ENCODE peak calls at places on chromosomes 12 and 14, in five cellular contexts. D is mammary epithelial cell; J is IMR-90; W is HepG2; C is effector memory CD4-positive, alpha-beta T cell. V is an unnamed sample. For H3K4me1, the result is how much of the 10 kb centered on the place peaks cover.

GRCh38 chr12:53042607-53043454 is 7.0 kb upstream of the TNS2 start:
- DNase-seq in W (peak), J (no peak), C (no peak), D (no peak), V (no peak)

GRCh38 chr14:53954551-53955233 is 1.9 kb downstream of the BMP4 start:
- DNase-seq in C (no peak), D (peak), W (no peak), J (peak), V (peak)

GRCh38 chr14:100428727-100429126 is 105.6 kb downstream of the SLC25A47 start:
- DNase-seq in W (no peak), C (no peak), J (peak), D (no peak), V (no peak)

GRCh38 chr14:54942913-54943312 is 40.3 kb upstream of the GCH1 start:
- DNase-seq in W (no peak), D (no peak), C (no peak), J (no peak), V (no peak)

GRCh38 chr12:12786716-12787601 is 1.5 kb downstream of the APOLD1 start:
- DNase-seq in D (peak), J (peak), C (peak), W (peak), V (peak)

GRCh38 chr14:61342486-61342885 is 21.1 kb downstream of the PRKCH start:
- DNase-seq in J (no peak), W (no peak), D (no peak), C (peak), V (peak)

GRCh38 chr12:10491766-10492165 is 13.9 kb upstream of the EIF2S3B start:
- DNase-seq in W (no peak), J (no peak), D (no peak), C (no peak), V (no peak)

GRCh38 chr12:102216086-102216691 is 18.6 kb upstream of the PMCH start:
- DNase-seq in D (peak), J (peak), W (no peak), C (no peak), V (no peak)

GRCh38 chr12:98820005-98820404 is 174.9 kb downstream of the APAF1 start:
- DNase-seq in C (no peak), D (no peak), W (no peak), J (no peak), V (no peak)

GRCh38 chr12:94954029-94954685 is 49.3 kb downstream of the NDUFA12 start:
- DNase-seq in C (no peak), D (peak), W (no peak), J (peak), V (peak)

GRCh38 chr14:32372154-32372553 is 43.1 kb downstream of the AKAP6 start:
- DNase-seq in J (peak), W (no peak), C (no peak), D (peak), V (no peak)

GRCh38 chr14:103562135-103562384 is 397 bp downstream of the BAG5 start:
- DNase-seq in W (no peak), J (no peak), C (no peak), D (no peak), V (no peak)
- H3K4me1 ChIP-seq in W (under half), J (under half), C (under half), D (under half), V (under half)

GRCh38 chr12:93823616-93824410 is 146.6 kb downstream of the CRADD start:
- DNase-seq in D (no peak), C (no peak), J (no peak), W (no peak), V (no peak)

GRCh38 chr12:93818488-93819047 is 141.4 kb downstream of the CRADD start:
- DNase-seq in J (no peak), C (no peak), W (no peak), D (no peak), V (no peak)

GRCh38 chr12:93824514-93825500 is 147.6 kb downstream of the CRADD start:
- DNase-seq in W (no peak), C (no peak), J (peak), D (no peak), V (no peak)

GRCh38 chr12:93813972-93814821 is 137.0 kb downstream of the CRADD start:
- DNase-seq in J (peak), C (no peak), W (peak), D (no peak), V (no peak)

DNA sequence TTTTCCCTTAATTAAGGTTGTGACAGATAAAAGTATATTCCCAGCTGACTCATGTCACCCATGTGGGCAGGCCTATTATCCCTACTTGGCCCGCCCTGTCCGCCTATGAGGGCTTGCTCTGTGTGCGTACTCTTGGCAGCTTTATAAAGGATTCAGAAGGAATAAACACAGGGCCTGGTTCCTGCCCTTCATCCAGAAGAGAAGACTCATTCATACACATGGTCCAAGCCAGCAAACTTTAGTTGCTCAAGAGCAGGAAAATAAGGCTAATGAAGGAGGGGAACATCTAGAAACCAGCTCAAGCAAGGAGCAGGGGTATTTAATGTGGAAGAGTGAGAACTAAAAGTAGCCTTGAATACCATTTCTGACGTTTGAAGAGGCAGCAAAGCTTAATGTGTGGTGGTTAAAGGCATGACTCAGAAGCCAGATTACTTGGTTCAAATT is 141.9 kb downstream of the CRADD start:
- DNase-seq in D (peak), J (peak), W (no peak), C (no peak), V (no peak)
- H3K27ac ChIP-seq in D (no peak), J (peak), W (no peak), C (no peak), V (no peak)

GRCh38 chr12:85835417-85835809 is 796 bp downstream of the RASSF9 start:
- DNase-seq in D (peak), C (no peak), W (no peak), J (peak), V (no peak)
- H3K4me3 ChIP-seq in D (peak), C (no peak), W (no peak), J (no peak), V (peak)

GRCh38 chr12:108831309-108831991 is 25.9 kb downstream of the SSH1 start:
- DNase-seq in D (no peak), J (no peak), C (no peak), W (no peak), V (peak)
- H3K4me1 ChIP-seq in D (under half), J (under half), C (under half), W (under half), V (under half)

GRCh38 chr12:67826946-67827719 is 162.1 kb upstream of the IFNG-AS1 start:
- DNase-seq in W (no peak), C (no peak), D (peak), J (peak), V (peak)

GRCh38 chr12:67820694-67821093 is 168.6 kb upstream of the IFNG-AS1 start:
- DNase-seq in C (no peak), D (no peak), J (no peak), W (no peak), V (no peak)

GRCh38 chr12:67827820-67828383 is 161.3 kb upstream of the IFNG-AS1 start:
- DNase-seq in W (no peak), J (peak), C (peak), D (peak), V (peak)

GRCh38 chr12:67829873-67830272 is 159.4 kb upstream of the IFNG-AS1 start:
- DNase-seq in W (no peak), D (no peak), J (no peak), C (no peak), V (no peak)

DNA sequence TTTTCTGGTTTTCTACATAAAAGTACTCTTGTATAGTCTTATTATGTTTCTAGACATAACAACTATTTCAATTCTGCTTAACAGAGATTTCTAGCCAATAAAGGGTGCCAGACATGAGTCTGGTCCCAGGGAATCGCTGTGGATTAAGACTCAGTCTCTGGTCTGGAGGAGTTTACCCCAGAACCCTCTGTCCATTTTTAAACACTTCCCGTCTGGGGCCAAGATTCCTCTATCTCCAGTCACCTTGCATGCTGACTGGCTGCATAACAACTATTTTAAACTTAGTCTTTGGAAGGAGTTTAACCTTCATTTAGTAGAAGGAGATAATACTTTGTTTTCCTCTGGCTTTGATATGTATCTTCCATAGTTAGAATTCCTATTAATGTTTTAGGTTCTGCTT is 163.1 kb upstream of the IFNG-AS1 start:
- DNase-seq in W (no peak), D (no peak), J (peak), C (no peak), V (no peak)
- H3K27ac ChIP-seq in W (no peak), D (no peak), J (no peak), C (no peak), V (no peak)